ENCODE peak calls at places on chromosomes 7 and 10, in nine cellular contexts. One of them, this sample, is unnamed.

GRCh38 chr7:43639858-43640491 is 57.1 kb downstream of the STK17A start:
- DNase-seq in frontal cortex: no peak
- DNase-seq in T1000: peak
- DNase-seq in HepG2: peak
- DNase-seq in BJ: no peak
- DNase-seq in nucleus accumbens: no peak
- DNase-seq in NCI-H1930: peak
- DNase-seq in tibial nerve: no peak
- DNase-seq in ACHN: no peak
- DNase-seq in this sample: no peak

GRCh38 chr10:61478621-61479312 is 25.6 kb upstream of the TMEM26 start:
- DNase-seq in T1000: no peak
- DNase-seq in frontal cortex: no peak
- DNase-seq in tibial nerve: no peak
- DNase-seq in ACHN: no peak
- DNase-seq in HepG2: no peak
- DNase-seq in NCI-H1930: no peak
- DNase-seq in nucleus accumbens: no peak
- DNase-seq in BJ: no peak
- DNase-seq in this sample: no peak

GRCh38 chr10:4532467-4532866 is 293.5 kb upstream of the AKR1E2 start:
- DNase-seq in NCI-H1930: no peak
- DNase-seq in T1000: no peak
- DNase-seq in ACHN: no peak
- DNase-seq in nucleus accumbens: no peak
- DNase-seq in BJ: peak
- DNase-seq in frontal cortex: no peak
- DNase-seq in HepG2: no peak
- DNase-seq in tibial nerve: no peak
- DNase-seq in this sample: no peak

GRCh38 chr10:130243015-130243414 is 106.8 kb downstream of the GLRX3 start:
- DNase-seq in HepG2: no peak
- DNase-seq in tibial nerve: no peak
- DNase-seq in nucleus accumbens: no peak
- DNase-seq in NCI-H1930: no peak
- DNase-seq in frontal cortex: no peak
- DNase-seq in T1000: no peak
- DNase-seq in ACHN: no peak
- DNase-seq in BJ: no peak
- DNase-seq in this sample: no peak

GRCh38 chr10:1687606-1688005 is 49.7 kb downstream of the ADARB2 start:
- DNase-seq in NCI-H1930: no peak
- DNase-seq in tibial nerve: no peak
- DNase-seq in BJ: no peak
- DNase-seq in T1000: no peak
- DNase-seq in nucleus accumbens: no peak
- DNase-seq in frontal cortex: no peak
- DNase-seq in ACHN: no peak
- DNase-seq in HepG2: no peak
- DNase-seq in this sample: no peak

GRCh38 chr10:20303453-20304152 is 487.4 kb downstream of the PLXDC2 start:
- DNase-seq in BJ: no peak
- DNase-seq in HepG2: peak
- DNase-seq in T1000: no peak
- DNase-seq in tibial nerve: no peak
- DNase-seq in nucleus accumbens: no peak
- DNase-seq in ACHN: no peak
- DNase-seq in frontal cortex: no peak
- DNase-seq in NCI-H1930: no peak
- DNase-seq in this sample: no peak

GRCh38 chr10:4241724-4242345 is 456.8 kb upstream of the KLF6 start:
- DNase-seq in T1000: no peak
- DNase-seq in HepG2: no peak
- DNase-seq in ACHN: no peak
- DNase-seq in NCI-H1930: no peak
- DNase-seq in tibial nerve: no peak
- DNase-seq in frontal cortex: no peak
- DNase-seq in nucleus accumbens: no peak
- DNase-seq in BJ: peak
- DNase-seq in this sample: no peak

GRCh38 chr10:119305860-119306513 is 98.6 kb downstream of the GRK5 start:
- DNase-seq in tibial nerve: peak
- DNase-seq in ACHN: peak
- DNase-seq in BJ: peak
- DNase-seq in NCI-H1930: no peak
- DNase-seq in nucleus accumbens: no peak
- DNase-seq in frontal cortex: no peak
- DNase-seq in HepG2: no peak
- DNase-seq in T1000: peak
- DNase-seq in this sample: peak

GRCh38 chr7:8442814-8443304 is 9.4 kb downstream of the NXPH1 start:
- DNase-seq in T1000: peak
- DNase-seq in NCI-H1930: no peak
- DNase-seq in tibial nerve: no peak
- DNase-seq in nucleus accumbens: no peak
- DNase-seq in HepG2: no peak
- DNase-seq in BJ: no peak
- DNase-seq in ACHN: peak
- DNase-seq in frontal cortex: peak
- DNase-seq in this sample: no peak

GRCh38 chr7:30656611-30657010 is 25.6 kb downstream of the CRHR2 start:
- DNase-seq in ACHN: no peak
- DNase-seq in tibial nerve: no peak
- DNase-seq in nucleus accumbens: no peak
- DNase-seq in NCI-H1930: no peak
- DNase-seq in T1000: no peak
- DNase-seq in frontal cortex: no peak
- DNase-seq in HepG2: no peak
- DNase-seq in BJ: no peak
- DNase-seq in this sample: no peak

GRCh38 chr7:36312064-36312914 is 77.4 kb upstream of the ANLN start:
- DNase-seq in nucleus accumbens: no peak
- DNase-seq in BJ: no peak
- DNase-seq in ACHN: peak
- DNase-seq in tibial nerve: no peak
- DNase-seq in HepG2: peak
- DNase-seq in frontal cortex: no peak
- DNase-seq in NCI-H1930: no peak
- DNase-seq in T1000: no peak
- DNase-seq in this sample: peak

GRCh38 chr10:16853201-16853600 is 36.0 kb upstream of the RSU1 start:
- DNase-seq in tibial nerve: no peak
- DNase-seq in nucleus accumbens: no peak
- DNase-seq in frontal cortex: no peak
- DNase-seq in BJ: no peak
- DNase-seq in HepG2: peak
- DNase-seq in NCI-H1930: no peak
- DNase-seq in ACHN: peak
- DNase-seq in T1000: no peak
- DNase-seq in this sample: no peak

GRCh38 chr7:77223261-77223660 is 23.6 kb upstream of the FGL2 start:
- DNase-seq in frontal cortex: no peak
- DNase-seq in ACHN: no peak
- DNase-seq in tibial nerve: no peak
- DNase-seq in nucleus accumbens: no peak
- DNase-seq in HepG2: peak
- DNase-seq in BJ: no peak
- DNase-seq in NCI-H1930: no peak
- DNase-seq in T1000: no peak
- DNase-seq in this sample: no peak

GRCh38 chr10:52194188-52194587 is 119.9 kb upstream of the DKK1 start:
- DNase-seq in tibial nerve: no peak
- DNase-seq in frontal cortex: no peak
- DNase-seq in nucleus accumbens: no peak
- DNase-seq in BJ: no peak
- DNase-seq in ACHN: no peak
- DNase-seq in T1000: no peak
- DNase-seq in HepG2: no peak
- DNase-seq in NCI-H1930: no peak
- DNase-seq in this sample: no peak

GRCh38 chr7:145474287-145474686 is 638.4 kb upstream of the TPK1 start:
- DNase-seq in BJ: no peak
- DNase-seq in NCI-H1930: no peak
- DNase-seq in nucleus accumbens: no peak
- DNase-seq in T1000: no peak
- DNase-seq in ACHN: no peak
- DNase-seq in HepG2: no peak
- DNase-seq in frontal cortex: no peak
- DNase-seq in tibial nerve: no peak
- DNase-seq in this sample: no peak

GRCh38 chr7:28316489-28316888 is 95.8 kb upstream of the CREB5 start:
- DNase-seq in frontal cortex: no peak
- DNase-seq in T1000: no peak
- DNase-seq in nucleus accumbens: no peak
- DNase-seq in ACHN: no peak
- DNase-seq in tibial nerve: no peak
- DNase-seq in BJ: no peak
- DNase-seq in HepG2: no peak
- DNase-seq in NCI-H1930: no peak
- DNase-seq in this sample: no peak

GRCh38 chr7:132773527-132773956 is 197.3 kb upstream of the PLXNA4 start:
- DNase-seq in T1000: no peak
- DNase-seq in BJ: peak
- DNase-seq in tibial nerve: no peak
- DNase-seq in frontal cortex: no peak
- DNase-seq in HepG2: no peak
- DNase-seq in NCI-H1930: no peak
- DNase-seq in nucleus accumbens: no peak
- DNase-seq in ACHN: no peak
- DNase-seq in this sample: no peak

GRCh38 chr7:113289140-113289740 is 170.9 kb upstream of the SMIM30 start:
- DNase-seq in T1000: no peak
- DNase-seq in NCI-H1930: peak
- DNase-seq in tibial nerve: no peak
- DNase-seq in frontal cortex: no peak
- DNase-seq in nucleus accumbens: no peak
- DNase-seq in ACHN: peak
- DNase-seq in HepG2: peak
- DNase-seq in BJ: no peak
- DNase-seq in this sample: no peak

GRCh38 chr10:59234814-59235429 is 58.5 kb downstream of the PHYHIPL start:
- DNase-seq in BJ: peak
- DNase-seq in T1000: peak
- DNase-seq in frontal cortex: no peak
- DNase-seq in NCI-H1930: no peak
- DNase-seq in HepG2: no peak
- DNase-seq in tibial nerve: no peak
- DNase-seq in ACHN: peak
- DNase-seq in nucleus accumbens: no peak
- DNase-seq in this sample: no peak

GRCh38 chr7:35036361-35037171 is 719 bp downstream of the DPY19L1 start:
- DNase-seq in tibial nerve: peak
- DNase-seq in T1000: peak
- DNase-seq in NCI-H1930: no peak
- DNase-seq in ACHN: peak
- DNase-seq in HepG2: peak
- DNase-seq in frontal cortex: peak
- DNase-seq in BJ: no peak
- DNase-seq in nucleus accumbens: peak
- DNase-seq in this sample: peak

GRCh38 chr7:73906874-73907273 is 45.9 kb downstream of the TMEM270 start:
- DNase-seq in HepG2: no peak
- DNase-seq in nucleus accumbens: no peak
- DNase-seq in ACHN: no peak
- DNase-seq in BJ: no peak
- DNase-seq in T1000: no peak
- DNase-seq in frontal cortex: no peak
- DNase-seq in NCI-H1930: no peak
- DNase-seq in tibial nerve: peak
- DNase-seq in this sample: no peak

GRCh38 chr10:80186364-80187012 is 18.8 kb downstream of the ANXA11 start:
- DNase-seq in frontal cortex: no peak
- DNase-seq in HepG2: no peak
- DNase-seq in nucleus accumbens: no peak
- DNase-seq in BJ: no peak
- DNase-seq in tibial nerve: no peak
- DNase-seq in NCI-H1930: no peak
- DNase-seq in T1000: no peak
- DNase-seq in ACHN: no peak
- DNase-seq in this sample: no peak

GRCh38 chr10:28796606-28797512 is 119.5 kb downstream of the BAMBI start:
- DNase-seq in frontal cortex: no peak
- DNase-seq in ACHN: no peak
- DNase-seq in tibial nerve: no peak
- DNase-seq in HepG2: no peak
- DNase-seq in BJ: no peak
- DNase-seq in nucleus accumbens: no peak
- DNase-seq in NCI-H1930: no peak
- DNase-seq in T1000: no peak
- DNase-seq in this sample: no peak

GRCh38 chr7:35758421-35758820 is 42.4 kb upstream of the SEPTIN7 start:
- DNase-seq in BJ: no peak
- DNase-seq in frontal cortex: no peak
- DNase-seq in HepG2: peak
- DNase-seq in T1000: no peak
- DNase-seq in NCI-H1930: no peak
- DNase-seq in ACHN: no peak
- DNase-seq in tibial nerve: no peak
- DNase-seq in nucleus accumbens: no peak
- DNase-seq in this sample: no peak

GRCh38 chr7:69374036-69374420 is 224.2 kb upstream of the AUTS2 start:
- DNase-seq in T1000: no peak
- DNase-seq in BJ: no peak
- DNase-seq in HepG2: no peak
- DNase-seq in tibial nerve: no peak
- DNase-seq in ACHN: no peak
- DNase-seq in NCI-H1930: no peak
- DNase-seq in frontal cortex: no peak
- DNase-seq in nucleus accumbens: no peak
- DNase-seq in this sample: no peak

GRCh38 chr10:86365346-86366032 is 1.1 kb downstream of the GRID1 start:
- DNase-seq in T1000: peak
- DNase-seq in HepG2: no peak
- DNase-seq in NCI-H1930: no peak
- DNase-seq in frontal cortex: peak
- DNase-seq in nucleus accumbens: peak
- DNase-seq in tibial nerve: peak
- DNase-seq in ACHN: no peak
- DNase-seq in BJ: no peak
- DNase-seq in this sample: no peak

GRCh38 chr7:91784469-91784868 is 96.0 kb downstream of the MTERF1 start:
- DNase-seq in tibial nerve: no peak
- DNase-seq in HepG2: no peak
- DNase-seq in BJ: peak
- DNase-seq in ACHN: peak
- DNase-seq in NCI-H1930: peak
- DNase-seq in T1000: no peak
- DNase-seq in frontal cortex: peak
- DNase-seq in nucleus accumbens: no peak
- DNase-seq in this sample: no peak

GRCh38 chr10:129811208-129811607 is 152.9 kb downstream of the EBF3 start:
- DNase-seq in T1000: no peak
- DNase-seq in tibial nerve: no peak
- DNase-seq in nucleus accumbens: no peak
- DNase-seq in frontal cortex: no peak
- DNase-seq in ACHN: no peak
- DNase-seq in BJ: no peak
- DNase-seq in HepG2: no peak
- DNase-seq in NCI-H1930: no peak
- DNase-seq in this sample: no peak

GRCh38 chr7:104956753-104957450 is 57.1 kb upstream of the KMT2E start:
- DNase-seq in NCI-H1930: no peak
- DNase-seq in tibial nerve: no peak
- DNase-seq in frontal cortex: no peak
- DNase-seq in ACHN: peak
- DNase-seq in BJ: peak
- DNase-seq in HepG2: no peak
- DNase-seq in nucleus accumbens: no peak
- DNase-seq in T1000: no peak
- DNase-seq in this sample: no peak

GRCh38 chr7:135845415-135846075 is 96.9 kb upstream of the FAM180A start:
- DNase-seq in tibial nerve: no peak
- DNase-seq in HepG2: no peak
- DNase-seq in nucleus accumbens: no peak
- DNase-seq in frontal cortex: no peak
- DNase-seq in BJ: no peak
- DNase-seq in ACHN: no peak
- DNase-seq in T1000: no peak
- DNase-seq in NCI-H1930: no peak
- DNase-seq in this sample: no peak

GRCh38 chr10:104449402-104449801 is 95.8 kb downstream of the CFAP58 start:
- DNase-seq in frontal cortex: no peak
- DNase-seq in NCI-H1930: no peak
- DNase-seq in nucleus accumbens: no peak
- DNase-seq in T1000: no peak
- DNase-seq in tibial nerve: no peak
- DNase-seq in BJ: peak
- DNase-seq in ACHN: no peak
- DNase-seq in HepG2: no peak
- DNase-seq in this sample: no peak